ENCODE peak calls at places on chromosome 3, in four cellular contexts. One of them, this sample, is unnamed.

GRCh38 chr3:11306815-11307589 is 34.8 kb downstream of the ATG7 start:
- DNase-seq in retina: no peak
- DNase-seq in skeletal muscle cell: no peak
- DNase-seq in GM03348: no peak
- DNase-seq in this sample: no peak

GRCh38 chr3:12556723-12557471 is at the start of gene MKRN2:
- DNase-seq in retina: peak; percentile 97
- DNase-seq in skeletal muscle cell: peak; percentile 51
- DNase-seq in GM03348: peak; percentile 95
- DNase-seq in this sample: peak; percentile 90

GRCh38 chr3:61848885-61849284 is 287.5 kb downstream of the PTPRG start:
- DNase-seq in GM03348: peak; percentile 73
- DNase-seq in skeletal muscle cell: peak; percentile 78
- DNase-seq in retina: no peak
- DNase-seq in this sample: no peak

GRCh38 chr3:9420850-9421549 is 23.6 kb downstream of the SETD5 start:
- DNase-seq in skeletal muscle cell: no peak
- DNase-seq in retina: no peak
- DNase-seq in GM03348: no peak
- DNase-seq in this sample: no peak

GRCh38 chr3:124837730-124838186 is 49.4 kb downstream of the ITGB5 start:
- DNase-seq in retina: peak; percentile 72
- DNase-seq in GM03348: peak; percentile 61
- DNase-seq in skeletal muscle cell: no peak
- DNase-seq in this sample: no peak

GRCh38 chr3:103644450-103644849 is 1209.6 kb downstream of the ZPLD1 start:
- DNase-seq in retina: no peak
- DNase-seq in skeletal muscle cell: peak; percentile 5
- DNase-seq in GM03348: no peak
- DNase-seq in this sample: no peak

GRCh38 chr3:146446026-146446425 is 23.3 kb downstream of the PLSCR2 start:
- DNase-seq in skeletal muscle cell: no peak
- DNase-seq in retina: no peak
- DNase-seq in GM03348: no peak
- DNase-seq in this sample: no peak

GRCh38 chr3:170421147-170421641 is 2.5 kb downstream of the CLDN11 start:
- DNase-seq in skeletal muscle cell: no peak
- DNase-seq in retina: peak; percentile 40
- DNase-seq in GM03348: peak; percentile 62
- DNase-seq in this sample: no peak

GRCh38 chr3:30510596-30510995 is 95.8 kb upstream of the TGFBR2 start:
- DNase-seq in retina: no peak
- DNase-seq in skeletal muscle cell: no peak
- DNase-seq in GM03348: no peak
- DNase-seq in this sample: no peak

GRCh38 chr3:143307613-143308183 is 188.1 kb downstream of the CHST2 start:
- DNase-seq in skeletal muscle cell: no peak
- DNase-seq in GM03348: peak; percentile 12
- DNase-seq in retina: no peak
- DNase-seq in this sample: no peak

GRCh38 chr3:17724122-17724521 is 18.3 kb downstream of the TBC1D5 start:
- DNase-seq in retina: no peak
- DNase-seq in GM03348: no peak
- DNase-seq in skeletal muscle cell: no peak
- DNase-seq in this sample: no peak

GRCh38 chr3:197547618-197548017 is 8.2 kb downstream of the BDH1 start:
- DNase-seq in skeletal muscle cell: no peak
- DNase-seq in retina: no peak
- DNase-seq in GM03348: no peak
- DNase-seq in this sample: no peak

GRCh38 chr3:76679510-76679909 is 360.4 kb upstream of the ROBO2 start:
- DNase-seq in retina: no peak
- DNase-seq in GM03348: no peak
- DNase-seq in skeletal muscle cell: no peak
- DNase-seq in this sample: no peak

GRCh38 chr3:175274056-175274455 is 414.9 kb downstream of the NAALADL2 start:
- DNase-seq in retina: no peak
- DNase-seq in GM03348: no peak
- DNase-seq in skeletal muscle cell: no peak
- DNase-seq in this sample: no peak

GRCh38 chr3:154684440-154684839 is 254.4 kb upstream of the GPR149 start:
- DNase-seq in skeletal muscle cell: no peak
- DNase-seq in retina: no peak
- DNase-seq in GM03348: no peak
- DNase-seq in this sample: no peak

GRCh38 chr3:69838217-69838616 is 99.0 kb downstream of the MITF start:
- DNase-seq in GM03348: peak; percentile 76
- DNase-seq in retina: no peak
- DNase-seq in skeletal muscle cell: peak; percentile 91
- DNase-seq in this sample: no peak

GRCh38 chr3:148131990-148132638 is 565.6 kb upstream of the AGTR1 start:
- DNase-seq in GM03348: no peak
- DNase-seq in skeletal muscle cell: no peak
- DNase-seq in retina: no peak
- DNase-seq in this sample: no peak

GRCh38 chr3:133377396-133377795 is 22.5 kb upstream of the BFSP2 start:
- DNase-seq in GM03348: peak; percentile 77
- DNase-seq in retina: peak; percentile 28
- DNase-seq in skeletal muscle cell: peak; percentile 21
- DNase-seq in this sample: peak; percentile 31

GRCh38 chr3:13189639-13190375 is 116.6 kb upstream of the IQSEC1 start:
- DNase-seq in GM03348: peak; percentile 56
- DNase-seq in skeletal muscle cell: peak; percentile 1
- DNase-seq in retina: no peak
- DNase-seq in this sample: no peak

GRCh38 chr3:141401584-141402475 is 33.5 kb downstream of the ZBTB38 start:
- DNase-seq in skeletal muscle cell: no peak
- DNase-seq in retina: peak; percentile 86
- DNase-seq in GM03348: peak; percentile 76
- DNase-seq in this sample: peak; percentile 50

GRCh38 chr3:11778248-11778647 is 68.4 kb downstream of the TAMM41 start:
- DNase-seq in GM03348: no peak
- DNase-seq in skeletal muscle cell: no peak
- DNase-seq in retina: no peak
- DNase-seq in this sample: no peak

GRCh38 chr3:65732060-65732933 is 306.4 kb downstream of the MAGI1 start:
- DNase-seq in GM03348: peak; percentile 85
- DNase-seq in retina: peak; percentile 69
- DNase-seq in skeletal muscle cell: no peak
- DNase-seq in this sample: peak; percentile 43

GRCh38 chr3:39637807-39638206 is 170.3 kb downstream of the MOBP start:
- DNase-seq in retina: no peak
- DNase-seq in GM03348: peak; percentile 19
- DNase-seq in skeletal muscle cell: no peak
- DNase-seq in this sample: no peak